ENCODE peak calls at places on chromosomes 2 and 18, in eight cellular contexts. G, Q, P, S, F, V, O and L are unnamed samples.
A peak's percentile ranks its signal among the peaks of the same experiment; 100 is the strongest.

GRCh38 chr2:241139531-241140444 is 9.5 kb downstream of the PASK start:
- DNase-seq in G (peak; percentile 29), Q (no peak), P (no peak), S (no peak), F (no peak), V (no peak), O (no peak), L (no peak)

GRCh38 chr2:23835988-23836387 is 90.9 kb downstream of the ATAD2B start:
- DNase-seq in G (no peak), Q (no peak), P (no peak), S (no peak), F (no peak), V (no peak), O (no peak), L (no peak)

GRCh38 chr2:122267947-122268346 is 512.5 kb downstream of the TSN start:
- DNase-seq in G (no peak), Q (no peak), P (no peak), S (no peak), F (no peak), V (no peak), O (no peak), L (no peak)

GRCh38 chr2:39525636-39526412 is 88.7 kb upstream of the MAP4K3 start:
- DNase-seq in G (no peak), Q (no peak), P (no peak), S (no peak), F (no peak), V (no peak), O (no peak), L (peak; percentile 19)

GRCh38 chr2:37191747-37192146 is 3.3 kb upstream of the SULT6B1 start:
- DNase-seq in G (no peak), Q (no peak), P (no peak), S (no peak), F (no peak), V (no peak), O (no peak), L (no peak)

GRCh38 chr2:121087117-121087516 is 197.9 kb downstream of the TFCP2L1 start:
- DNase-seq in G (peak; percentile 50), Q (no peak), P (no peak), S (no peak), F (no peak), V (no peak), O (no peak), L (no peak)

GRCh38 chr2:200306969-200307811 is 697 bp downstream of the SPATS2L start:
- DNase-seq in G (peak; percentile 68), Q (peak; percentile 23), P (peak; percentile 48), S (peak; percentile 41), F (peak; percentile 89), V (peak; percentile 64), O (no peak), L (peak; percentile 71)

GRCh38 chr18:10074122-10074521 is 160.3 kb downstream of the VAPA start:
- DNase-seq in G (no peak), Q (no peak), P (no peak), S (no peak), F (no peak), V (no peak), O (no peak), L (no peak)

GRCh38 chr2:223297788-223298187 is 245.8 kb downstream of the KCNE4 start:
- DNase-seq in G (no peak), Q (no peak), P (no peak), S (no peak), F (no peak), V (no peak), O (no peak), L (no peak)

GRCh38 chr18:33817096-33817495 is 239.1 kb downstream of the ASXL3 start:
- DNase-seq in G (no peak), Q (no peak), P (no peak), S (no peak), F (no peak), V (no peak), O (no peak), L (no peak)

GRCh38 chr2:32671885-32672519 is 44.2 kb downstream of the TTC27 start:
- DNase-seq in G (no peak), Q (no peak), P (no peak), S (no peak), F (no peak), V (no peak), O (no peak), L (no peak)

GRCh38 chr2:31335921-31336570 is 78.5 kb downstream of the XDH start:
- DNase-seq in G (no peak), Q (no peak), P (no peak), S (no peak), F (no peak), V (no peak), O (no peak), L (no peak)

GRCh38 chr2:9818097-9818496 is 25.2 kb upstream of the TAF1B start:
- DNase-seq in G (no peak), Q (no peak), P (no peak), S (no peak), F (peak; percentile 66), V (no peak), O (no peak), L (no peak)

GRCh38 chr2:192196451-192197194 is 1.9 kb upstream of the TMEFF2 start:
- DNase-seq in G (no peak), Q (no peak), P (peak; percentile 36), S (no peak), F (peak; percentile 25), V (no peak), O (no peak), L (no peak)

GRCh38 chr2:127056086-127056485 is 50.9 kb downstream of the BIN1 start:
- DNase-seq in G (peak; percentile 54), Q (no peak), P (no peak), S (no peak), F (peak; percentile 70), V (peak; percentile 7), O (no peak), L (no peak)

GRCh38 chr2:127058246-127058580 is 48.7 kb downstream of the BIN1 start:
- DNase-seq in G (peak; percentile 51), Q (no peak), P (no peak), S (no peak), F (peak; percentile 76), V (no peak), O (no peak), L (no peak)

GRCh38 chr2:127055786-127056076 is 51.2 kb downstream of the BIN1 start:
- DNase-seq in G (no peak), Q (no peak), P (no peak), S (no peak), F (peak; percentile 77), V (peak; percentile 10), O (no peak), L (no peak)

GRCh38 chr2:127057371-127058245 is 49.3 kb downstream of the BIN1 start:
- DNase-seq in G (peak; percentile 48), Q (no peak), P (no peak), S (no peak), F (peak; percentile 83), V (peak; percentile 6), O (no peak), L (no peak)

GRCh38 chr2:127056631-127057370 is 50.2 kb downstream of the BIN1 start:
- DNase-seq in G (peak; percentile 59), Q (no peak), P (no peak), S (no peak), F (peak; percentile 89), V (peak; percentile 9), O (no peak), L (no peak)
- TF ChIP-seq CTCF in G (no peak), Q (no peak), P (no peak), S (no peak), F (no peak), V (no peak), O (no peak), L (no peak)

DNA sequence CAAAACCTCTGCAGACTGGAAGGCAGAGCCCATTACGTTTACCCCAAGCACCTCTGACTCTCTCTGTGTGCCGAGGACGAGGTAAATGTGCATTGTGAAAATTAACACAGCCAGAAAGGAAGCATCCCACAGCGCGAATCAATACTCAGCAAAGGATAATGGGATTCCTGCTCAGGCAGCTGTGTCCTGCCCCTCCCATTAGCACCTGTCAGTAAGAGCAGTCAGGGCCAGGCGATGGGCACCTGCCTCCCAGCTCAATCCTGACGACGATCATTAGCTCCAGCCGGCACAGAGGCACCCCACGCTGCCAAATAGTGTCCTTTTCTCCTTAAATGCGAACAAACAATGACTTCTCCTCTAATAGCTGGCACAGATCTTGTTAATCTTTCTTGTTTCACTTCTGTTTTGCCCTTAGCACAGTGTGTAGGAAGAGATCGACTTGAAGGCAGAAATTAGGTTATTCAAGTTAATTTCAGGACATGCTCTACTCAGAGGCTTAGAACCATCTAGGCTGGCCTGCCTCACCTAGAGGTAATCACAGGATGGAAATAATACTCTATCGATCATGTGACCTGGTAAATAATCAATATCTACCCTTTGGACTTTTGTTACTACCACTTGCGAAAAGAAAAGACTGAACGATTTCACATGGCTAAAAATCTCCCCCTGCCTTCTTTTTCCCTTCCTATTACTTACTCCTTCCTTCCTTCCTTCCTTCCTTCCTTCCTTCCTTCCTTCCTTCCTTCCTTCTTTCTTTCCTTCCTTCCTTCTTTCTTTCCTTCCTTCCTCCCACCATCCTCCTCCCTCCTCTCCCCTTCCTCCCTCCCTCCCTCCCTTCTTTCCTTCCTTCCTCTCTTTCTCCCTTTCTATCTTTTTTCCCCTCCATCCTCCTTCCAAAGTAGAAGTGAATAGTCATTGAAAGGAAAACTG is 487.9 kb upstream of the ID2 start:
- DNase-seq in G (no peak), Q (no peak), P (no peak), S (no peak), F (no peak), V (no peak), O (no peak), L (no peak)
- H3K4me3 ChIP-seq in G (no peak overlapping the region), Q (no peak overlapping the region), P (peak overlapping the region; percentile 27), S (no peak overlapping the region), F (no peak overlapping the region), V (no peak overlapping the region), O (no peak overlapping the region), L (no peak overlapping the region)

DNA sequence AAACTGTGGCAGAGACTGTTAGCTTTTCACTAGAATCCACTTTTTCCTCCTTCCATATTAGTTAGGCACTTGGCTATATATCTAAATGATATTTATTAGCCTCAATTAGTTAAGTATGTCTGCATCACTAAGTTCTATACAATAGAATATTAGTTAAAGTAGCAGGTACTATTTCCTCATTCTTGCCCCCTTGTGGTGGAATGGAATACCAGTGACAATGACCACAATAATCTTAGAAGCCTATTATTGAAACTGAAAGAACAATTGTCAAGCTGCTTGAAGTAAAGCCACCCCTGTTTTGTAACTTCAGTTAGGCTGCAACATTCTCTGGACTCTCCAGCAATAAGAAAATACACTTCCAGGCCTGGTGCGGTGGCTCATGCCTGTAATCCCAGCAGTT is 476.3 kb upstream of the VWC2L start:
- DNase-seq in G (no peak), Q (no peak), P (no peak), S (no peak), F (no peak), V (no peak), O (peak; percentile 11), L (peak; percentile 69)
- TF ChIP-seq CTCF in G (no peak), Q (no peak), P (no peak), S (peak; percentile 47), F (peak; percentile 43), V (peak; percentile 27), O (peak; percentile 49), L (peak; percentile 47)

GRCh38 chr2:233852056-233852455 is 2.3 kb downstream of the HJURP start:
- DNase-seq in G (no peak), Q (no peak), P (no peak), S (no peak), F (peak; percentile 59), V (no peak), O (no peak), L (no peak)
- H3K4me3 ChIP-seq in G (no peak overlapping the region), Q (no peak overlapping the region), P (no peak overlapping the region), S (no peak overlapping the region), F (peak overlapping the region; percentile 92), V (no peak overlapping the region), O (peak overlapping the region; percentile 88), L (peak overlapping the region; percentile 75)